ENCODE peak calls at places on chromosome 7, in seven cellular contexts. One of them, this sample, is unnamed.

GRCh38 chr7:24820730-24821044 is 63.4 kb upstream of the GSDME start:
- DNase-seq in GM18507: no peak
- DNase-seq in stimulated activated CD4-positive, alpha-beta T cell treated with anti-CD3 and anti-CD28 coated beads, Interleukin-15, amount 100 ng/mL, for 1 hour: no peak
- DNase-seq in heart right ventricle: no peak
- DNase-seq in IMR-90: no peak
- DNase-seq in ELR: peak
- DNase-seq in HFFc6: peak
- DNase-seq in this sample: no peak

GRCh38 chr7:157792954-157793353 is 456.1 kb downstream of the DNAJB6 start:
- DNase-seq in GM18507: no peak
- DNase-seq in stimulated activated CD4-positive, alpha-beta T cell treated with anti-CD3 and anti-CD28 coated beads, Interleukin-15, amount 100 ng/mL, for 1 hour: no peak
- DNase-seq in heart right ventricle: no peak
- DNase-seq in IMR-90: no peak
- DNase-seq in ELR: no peak
- DNase-seq in HFFc6: no peak
- DNase-seq in this sample: no peak

GRCh38 chr7:99843808-99844207 is 16.0 kb downstream of the CYP3A43 start:
- DNase-seq in GM18507: no peak
- DNase-seq in stimulated activated CD4-positive, alpha-beta T cell treated with anti-CD3 and anti-CD28 coated beads, Interleukin-15, amount 100 ng/mL, for 1 hour: no peak
- DNase-seq in heart right ventricle: no peak
- DNase-seq in IMR-90: no peak
- DNase-seq in ELR: peak
- DNase-seq in HFFc6: no peak
- DNase-seq in this sample: no peak

GRCh38 chr7:27122075-27122910 is 8.3 kb downstream of the HOXA4 start:
- DNase-seq in GM18507: no peak
- DNase-seq in stimulated activated CD4-positive, alpha-beta T cell treated with anti-CD3 and anti-CD28 coated beads, Interleukin-15, amount 100 ng/mL, for 1 hour: no peak
- DNase-seq in heart right ventricle: no peak
- DNase-seq in IMR-90: peak
- DNase-seq in ELR: no peak
- DNase-seq in HFFc6: no peak
- DNase-seq in this sample: no peak

GRCh38 chr7:108000875-108001758 is 1.8 kb downstream of the LAMB1 start:
- DNase-seq in GM18507: no peak
- DNase-seq in stimulated activated CD4-positive, alpha-beta T cell treated with anti-CD3 and anti-CD28 coated beads, Interleukin-15, amount 100 ng/mL, for 1 hour: no peak
- DNase-seq in heart right ventricle: peak
- DNase-seq in IMR-90: peak
- DNase-seq in ELR: peak
- DNase-seq in HFFc6: peak
- DNase-seq in this sample: peak

GRCh38 chr7:52799817-52800216 is 235.6 kb upstream of the POM121L12 start:
- DNase-seq in GM18507: no peak
- DNase-seq in stimulated activated CD4-positive, alpha-beta T cell treated with anti-CD3 and anti-CD28 coated beads, Interleukin-15, amount 100 ng/mL, for 1 hour: no peak
- DNase-seq in heart right ventricle: no peak
- DNase-seq in IMR-90: no peak
- DNase-seq in ELR: no peak
- DNase-seq in HFFc6: no peak
- DNase-seq in this sample: no peak

GRCh38 chr7:79531905-79532304 is 78.4 kb upstream of the MAGI2 start:
- DNase-seq in GM18507: no peak
- DNase-seq in stimulated activated CD4-positive, alpha-beta T cell treated with anti-CD3 and anti-CD28 coated beads, Interleukin-15, amount 100 ng/mL, for 1 hour: no peak
- DNase-seq in heart right ventricle: no peak
- DNase-seq in IMR-90: no peak
- DNase-seq in ELR: no peak
- DNase-seq in HFFc6: no peak
- DNase-seq in this sample: no peak

GRCh38 chr7:39651262-39651661 is 27.9 kb downstream of the RALA start:
- DNase-seq in GM18507: no peak
- DNase-seq in stimulated activated CD4-positive, alpha-beta T cell treated with anti-CD3 and anti-CD28 coated beads, Interleukin-15, amount 100 ng/mL, for 1 hour: no peak
- DNase-seq in heart right ventricle: no peak
- DNase-seq in IMR-90: peak
- DNase-seq in ELR: peak
- DNase-seq in HFFc6: peak
- DNase-seq in this sample: no peak

GRCh38 chr7:83161186-83161585 is 1.5 kb downstream of the PCLO start:
- DNase-seq in GM18507: no peak
- DNase-seq in stimulated activated CD4-positive, alpha-beta T cell treated with anti-CD3 and anti-CD28 coated beads, Interleukin-15, amount 100 ng/mL, for 1 hour: no peak
- DNase-seq in heart right ventricle: no peak
- DNase-seq in IMR-90: no peak
- DNase-seq in ELR: no peak
- DNase-seq in HFFc6: no peak
- DNase-seq in this sample: no peak

GRCh38 chr7:99030951-99031350 is 113.0 kb downstream of the SMURF1 start:
- DNase-seq in GM18507: no peak
- DNase-seq in stimulated activated CD4-positive, alpha-beta T cell treated with anti-CD3 and anti-CD28 coated beads, Interleukin-15, amount 100 ng/mL, for 1 hour: no peak
- DNase-seq in heart right ventricle: peak
- DNase-seq in IMR-90: no peak
- DNase-seq in ELR: no peak
- DNase-seq in HFFc6: no peak
- DNase-seq in this sample: no peak

GRCh38 chr7:155710530-155710929 is 66.1 kb downstream of the RBM33 start:
- DNase-seq in GM18507: no peak
- DNase-seq in stimulated activated CD4-positive, alpha-beta T cell treated with anti-CD3 and anti-CD28 coated beads, Interleukin-15, amount 100 ng/mL, for 1 hour: no peak
- DNase-seq in heart right ventricle: no peak
- DNase-seq in IMR-90: no peak
- DNase-seq in ELR: no peak
- DNase-seq in HFFc6: no peak
- DNase-seq in this sample: no peak

GRCh38 chr7:106036004-106036403 is 72.9 kb downstream of the CDHR3 start:
- DNase-seq in GM18507: no peak
- DNase-seq in stimulated activated CD4-positive, alpha-beta T cell treated with anti-CD3 and anti-CD28 coated beads, Interleukin-15, amount 100 ng/mL, for 1 hour: no peak
- DNase-seq in heart right ventricle: no peak
- DNase-seq in IMR-90: no peak
- DNase-seq in ELR: no peak
- DNase-seq in HFFc6: no peak
- DNase-seq in this sample: no peak

GRCh38 chr7:44530990-44531389 is 10.1 kb downstream of the NPC1L1 start:
- DNase-seq in GM18507: no peak
- DNase-seq in stimulated activated CD4-positive, alpha-beta T cell treated with anti-CD3 and anti-CD28 coated beads, Interleukin-15, amount 100 ng/mL, for 1 hour: no peak
- DNase-seq in heart right ventricle: no peak
- DNase-seq in IMR-90: no peak
- DNase-seq in ELR: no peak
- DNase-seq in HFFc6: no peak
- DNase-seq in this sample: no peak

GRCh38 chr7:97971120-97971989 is 18.6 kb downstream of the OCM2 start:
- DNase-seq in GM18507: peak
- DNase-seq in stimulated activated CD4-positive, alpha-beta T cell treated with anti-CD3 and anti-CD28 coated beads, Interleukin-15, amount 100 ng/mL, for 1 hour: no peak
- DNase-seq in heart right ventricle: peak
- DNase-seq in IMR-90: peak
- DNase-seq in ELR: peak
- DNase-seq in HFFc6: peak
- DNase-seq in this sample: no peak

GRCh38 chr7:100173806-100174495 is 3.2 kb downstream of the GPC2 start:
- DNase-seq in GM18507: no peak
- DNase-seq in stimulated activated CD4-positive, alpha-beta T cell treated with anti-CD3 and anti-CD28 coated beads, Interleukin-15, amount 100 ng/mL, for 1 hour: no peak
- DNase-seq in heart right ventricle: no peak
- DNase-seq in IMR-90: no peak
- DNase-seq in ELR: no peak
- DNase-seq in HFFc6: no peak
- DNase-seq in this sample: no peak

GRCh38 chr7:54837761-54838539 is 78.9 kb upstream of the SEC61G start:
- DNase-seq in GM18507: no peak
- DNase-seq in stimulated activated CD4-positive, alpha-beta T cell treated with anti-CD3 and anti-CD28 coated beads, Interleukin-15, amount 100 ng/mL, for 1 hour: no peak
- DNase-seq in heart right ventricle: no peak
- DNase-seq in IMR-90: no peak
- DNase-seq in ELR: no peak
- DNase-seq in HFFc6: no peak
- DNase-seq in this sample: no peak

GRCh38 chr7:107034553-107034952 is 10.0 kb upstream of the PRKAR2B start:
- DNase-seq in GM18507: no peak
- DNase-seq in stimulated activated CD4-positive, alpha-beta T cell treated with anti-CD3 and anti-CD28 coated beads, Interleukin-15, amount 100 ng/mL, for 1 hour: no peak
- DNase-seq in heart right ventricle: no peak
- DNase-seq in IMR-90: no peak
- DNase-seq in ELR: no peak
- DNase-seq in HFFc6: no peak
- DNase-seq in this sample: no peak

GRCh38 chr7:158802535-158803199 is 26.6 kb downstream of the ESYT2 start:
- DNase-seq in GM18507: no peak
- DNase-seq in stimulated activated CD4-positive, alpha-beta T cell treated with anti-CD3 and anti-CD28 coated beads, Interleukin-15, amount 100 ng/mL, for 1 hour: no peak
- DNase-seq in heart right ventricle: no peak
- DNase-seq in IMR-90: peak
- DNase-seq in ELR: peak
- DNase-seq in HFFc6: peak
- DNase-seq in this sample: no peak

GRCh38 chr7:158705234-158705890 is 758 bp upstream of the NCAPG2 start:
- DNase-seq in GM18507: no peak
- DNase-seq in stimulated activated CD4-positive, alpha-beta T cell treated with anti-CD3 and anti-CD28 coated beads, Interleukin-15, amount 100 ng/mL, for 1 hour: no peak
- DNase-seq in heart right ventricle: no peak
- DNase-seq in IMR-90: no peak
- DNase-seq in ELR: no peak
- DNase-seq in HFFc6: no peak
- DNase-seq in this sample: no peak

This sample was measured in pancreas.